ENCODE peak calls at places on chromosomes 6 and 20, in nine cellular contexts. I is GM19239; S is B cell; A is GF-D8; R is activated CD8-positive, alpha-beta memory T cell treated with anti-CD3 and anti-CD28 coated beads for 24 hours; G is colonic mucosa; J is RWPE1; N is left lung; B is H54. P is an unnamed sample.

GRCh38 chr6:6005467-6006427 is 978 bp downstream of the NRN1 start:
- DNase-seq in I (no peak), S (peak; percentile 29), A (no peak), R (no peak), G (no peak), J (no peak), N (no peak), B (no peak), P (no peak)

GRCh38 chr6:24188571-24188970 is 62.6 kb downstream of the NRSN1 start:
- DNase-seq in I (no peak), S (no peak), A (no peak), R (no peak), G (no peak), J (no peak), N (no peak), B (no peak), P (no peak)

GRCh38 chr6:32945106-32945761 is 4.4 kb upstream of the HLA-DMB start:
- DNase-seq in I (no peak), S (peak; percentile 62), A (peak; percentile 27), R (peak; percentile 77), G (peak; percentile 83), J (no peak), N (no peak), B (no peak), P (peak; percentile 67)

GRCh38 chr6:54971825-54972224 is 125.3 kb downstream of the FAM83B start:
- DNase-seq in I (no peak), S (no peak), A (no peak), R (no peak), G (no peak), J (peak; percentile 28), N (no peak), B (no peak), P (no peak)

GRCh38 chr6:13413906-13414555 is 73.4 kb downstream of the GFOD1 start:
- DNase-seq in I (no peak), S (no peak), A (no peak), R (no peak), G (no peak), J (no peak), N (no peak), B (no peak), P (no peak)

GRCh38 chr20:50516180-50516934 is 6.2 kb downstream of the PTPN1 start:
- DNase-seq in I (no peak), S (peak; percentile 23), A (peak; percentile 72), R (no peak), G (no peak), J (no peak), N (no peak), B (no peak), P (peak; percentile 87)

GRCh38 chr20:17835240-17835940 is 133.2 kb downstream of the SNX5 start:
- DNase-seq in I (no peak), S (no peak), A (no peak), R (no peak), G (no peak), J (peak; percentile 84), N (no peak), B (peak; percentile 58), P (no peak)

GRCh38 chr20:10225439-10226080 is 6.9 kb downstream of the SNAP25 start:
- DNase-seq in I (no peak), S (no peak), A (no peak), R (no peak), G (no peak), J (no peak), N (no peak), B (no peak), P (no peak)

GRCh38 chr6:31907158-31907813 is 5.4 kb upstream of the ZBTB12 start:
- DNase-seq in I (no peak), S (no peak), A (peak; percentile 87), R (no peak), G (no peak), J (no peak), N (no peak), B (no peak), P (no peak)

P was measured in GM12878.